ENCODE peak calls at places on chromosomes 4 and X, in five cellular contexts. U, R, W, Q and L are unnamed samples.

GRCh38 chrX:49999048-49999447 is 76.7 kb downstream of the CLCN5 start:
- DNase-seq in U (no peak), W (no peak), Q (no peak), R (peak), L (no peak)

GRCh38 chr4:2867758-2868491 is 24.3 kb downstream of the ADD1 start:
- DNase-seq in W (no peak), Q (no peak), R (peak), U (no peak), L (no peak)

GRCh38 chrX:31258163-31258562 is 186.3 kb upstream of the FTHL17 start:
- DNase-seq in Q (no peak), R (no peak), U (no peak), W (no peak), L (no peak)

GRCh38 chr4:132195181-132195580 is 953.9 kb upstream of the PCDH10 start:
- DNase-seq in W (no peak), Q (no peak), U (no peak), R (no peak), L (no peak)

GRCh38 chr4:182788197-182788596 is 129.0 kb downstream of the DCTD start:
- DNase-seq in U (no peak), R (no peak), W (peak), Q (no peak), L (no peak)

GRCh38 chr4:4377191-4377590 is 9.7 kb upstream of the NSG1 start:
- DNase-seq in U (peak), Q (no peak), R (no peak), W (no peak), L (no peak)

GRCh38 chrX:22462959-22463358 is 190.2 kb downstream of the CBLL2 start:
- DNase-seq in W (no peak), R (no peak), U (no peak), Q (no peak), L (no peak)

GRCh38 chr4:109155682-109156243 is 146.7 kb downstream of the COL25A1 start:
- DNase-seq in W (no peak), U (no peak), R (no peak), Q (no peak), L (no peak)

GRCh38 chr4:113212613-113213012 is 163.2 kb downstream of the ANK2 start:
- DNase-seq in U (no peak), R (no peak), W (no peak), Q (no peak), L (no peak)

GRCh38 chrX:10167573-10167972 is 10.8 kb downstream of the CLCN4 start:
- DNase-seq in W (no peak), R (no peak), U (no peak), Q (no peak), L (no peak)